ENCODE peak calls at places on chromosomes 3 and 15, in seven cellular contexts. W is activated CD8-positive, alpha-beta T cell treated with anti-CD3 and anti-CD28 coated beads, Interleukin-2, amount 10 ng/mL, durations not matched to agents 7 days and 5 days; V is SW480; U is iPS DF 19.7; B is HCEC 1CT; D is OCI-M1; P is WTC11. K is an unnamed sample.

GRCh38 chr15:94080416-94080815 is 150.9 kb upstream of the MCTP2 start:
- DNase-seq in V (peak), P (peak), D (no peak), B (no peak), U (no peak), W (no peak), K (peak)

GRCh38 chr15:67762610-67763368 is 62.5 kb upstream of the SKOR1 start:
- DNase-seq in D (no peak), P (no peak), W (peak), V (no peak), B (no peak), U (no peak), K (no peak)

GRCh38 chr3:3013299-3013698 is 96.9 kb downstream of the IL5RA start:
- DNase-seq in D (no peak), U (no peak), V (no peak), W (no peak), B (no peak), P (no peak), K (no peak)

GRCh38 chr15:100330629-100331215 is 11.1 kb downstream of the ADAMTS17 start:
- DNase-seq in D (no peak), B (no peak), V (peak), U (no peak), W (peak), P (no peak), K (no peak)

GRCh38 chr15:78995921-78996780 is 51.3 kb upstream of the CTSH start:
- DNase-seq in V (no peak), U (no peak), B (no peak), P (no peak), W (no peak), D (no peak), K (no peak)

GRCh38 chr15:81419304-81419943 is 45.4 kb upstream of the TMC3 start:
- DNase-seq in D (no peak), U (peak), V (no peak), W (no peak), B (no peak), P (no peak), K (peak)

GRCh38 chr3:42975955-42976354 is 3.2 kb upstream of the GASK1A start:
- DNase-seq in D (no peak), V (no peak), P (no peak), U (no peak), B (no peak), W (no peak), K (no peak)

GRCh38 chr3:127440384-127440783 is 150.1 kb downstream of the TPRA1 start:
- DNase-seq in U (no peak), B (no peak), D (no peak), W (no peak), P (no peak), V (no peak), K (no peak)

GRCh38 chr3:127671523-127672428 is 976 bp upstream of the ABTB1 start:
- DNase-seq in B (no peak), P (no peak), U (no peak), D (no peak), W (peak), V (no peak), K (no peak)

GRCh38 chr3:194137314-194138097 is 1.6 kb downstream of the HES1 start:
- DNase-seq in U (no peak), D (peak), W (peak), V (peak), P (peak), B (no peak), K (peak)

GRCh38 chr3:86990734-86991481 is at the start of gene VGLL3:
- DNase-seq in P (peak), V (peak), U (peak), B (peak), D (no peak), W (no peak), K (peak)

GRCh38 chr3:15536856-15537255 is 15.3 kb upstream of the COLQ start:
- DNase-seq in P (no peak), B (no peak), D (peak), U (no peak), V (no peak), W (peak), K (no peak)

GRCh38 chr3:158091526-158091925 is 14.7 kb downstream of the SHOX2 start:
- DNase-seq in B (peak), P (no peak), V (peak), U (no peak), D (peak), W (no peak), K (no peak)

GRCh38 chr15:68001811-68002210 is 52.3 kb upstream of the PIAS1 start:
- DNase-seq in W (no peak), V (no peak), D (no peak), B (no peak), P (no peak), U (no peak), K (no peak)